ENCODE peak calls at places on chromosomes 13 and 19, in ten cellular contexts. S, U, G, X, K, V, R, C, M and I are unnamed samples.

GRCh38 chr13:51644649-51645048 is 60.4 kb downstream of the WDFY2 start:
- DNase-seq in S (no peak), U (no peak), G (no peak), X (no peak), K (no peak), V (peak; percentile 61), R (no peak), C (no peak), M (no peak), I (no peak)

GRCh38 chr13:26619321-26619720 is 61.8 kb downstream of the WASF3 start:
- DNase-seq in S (no peak), U (no peak), G (no peak), X (peak; percentile 58), K (no peak), V (peak; percentile 24), R (no peak), C (no peak), M (no peak), I (no peak)

GRCh38 chr19:29535432-29535831 is 9.6 kb downstream of the VSTM2B start:
- DNase-seq in S (no peak), U (no peak), G (no peak), X (no peak), K (no peak), V (no peak), R (no peak), C (no peak), M (no peak), I (no peak)

GRCh38 chr13:43878897-43879322 is 630 bp downstream of the CCDC122 start:
- DNase-seq in S (peak; percentile 66), U (peak; percentile 47), G (peak; percentile 47), X (peak; percentile 87), K (peak; percentile 70), V (peak; percentile 83), R (peak; percentile 19), C (no peak), M (peak; percentile 88), I (peak; percentile 71)

GRCh38 chr13:91212229-91212628 is 135.3 kb upstream of the MIR17HG start:
- DNase-seq in S (no peak), U (no peak), G (no peak), X (no peak), K (no peak), V (no peak), R (no peak), C (no peak), M (no peak), I (no peak)

GRCh38 chr13:113970810-113971470 is 2.9 kb downstream of the C13orf46 start:
- DNase-seq in S (no peak), U (no peak), G (peak; percentile 30), X (peak; percentile 53), K (no peak), V (peak; percentile 53), R (no peak), C (no peak), M (peak; percentile 83), I (no peak)

GRCh38 chr13:111395511-111396393 is 75.3 kb downstream of the TEX29 start:
- DNase-seq in S (no peak), U (no peak), G (no peak), X (no peak), K (no peak), V (no peak), R (no peak), C (no peak), M (no peak), I (no peak)

GRCh38 chr13:98580420-98580819 is 3.5 kb upstream of the STK24 start:
- DNase-seq in S (no peak), U (no peak), G (no peak), X (no peak), K (no peak), V (no peak), R (no peak), C (no peak), M (no peak), I (no peak)

GRCh38 chr13:25463496-25463895 is 91.7 kb downstream of the ATP8A2 start:
- DNase-seq in S (no peak), U (no peak), G (no peak), X (peak; percentile 49), K (no peak), V (no peak), R (no peak), C (no peak), M (no peak), I (no peak)